ENCODE peak calls at places on chromosomes 7 and 10, in six cellular contexts. One of them, this sample, is unnamed.

GRCh38 chr7:86437951-86438450 is 205.7 kb upstream of the GRM3 start:
- DNase-seq in GM13977: no peak
- DNase-seq in WTC11: no peak
- DNase-seq in H1: no peak
- DNase-seq in hepatocyte: no peak
- DNase-seq in uterus: no peak
- DNase-seq in this sample: no peak

GRCh38 chr10:32985341-32985764 is 27.3 kb upstream of the ITGB1 start:
- DNase-seq in GM13977: no peak
- DNase-seq in WTC11: no peak
- DNase-seq in H1: no peak
- DNase-seq in hepatocyte: no peak
- DNase-seq in uterus: no peak
- DNase-seq in this sample: no peak

GRCh38 chr7:156667110-156667436 is 26.5 kb downstream of the RNF32 start:
- DNase-seq in GM13977: no peak
- DNase-seq in WTC11: no peak
- DNase-seq in H1: no peak
- DNase-seq in hepatocyte: no peak
- DNase-seq in uterus: no peak
- DNase-seq in this sample: no peak

GRCh38 chr7:98107313-98107691 is 640 bp downstream of the LMTK2 start:
- DNase-seq in GM13977: no peak
- DNase-seq in WTC11: peak; percentile 39
- DNase-seq in H1: no peak
- DNase-seq in hepatocyte: peak; percentile 50
- DNase-seq in uterus: no peak
- DNase-seq in this sample: peak; percentile 12

GRCh38 chr7:29274156-29275017 is 79.8 kb downstream of the CHN2 start:
- DNase-seq in GM13977: no peak
- DNase-seq in WTC11: no peak
- DNase-seq in H1: peak; percentile 36
- DNase-seq in hepatocyte: no peak
- DNase-seq in uterus: no peak
- DNase-seq in this sample: no peak

GRCh38 chr10:104880655-104881222 is 239.6 kb downstream of the SORCS3 start:
- DNase-seq in GM13977: no peak
- DNase-seq in WTC11: no peak
- DNase-seq in H1: no peak
- DNase-seq in hepatocyte: no peak
- DNase-seq in uterus: no peak
- DNase-seq in this sample: no peak

GRCh38 chr7:69598487-69599148 is 343 bp downstream of the AUTS2 start:
- DNase-seq in GM13977: peak; percentile 66
- DNase-seq in WTC11: peak; percentile 31
- DNase-seq in H1: no peak
- DNase-seq in hepatocyte: no peak
- DNase-seq in uterus: peak; percentile 48
- DNase-seq in this sample: no peak

GRCh38 chr10:114876169-114876568 is 54.6 kb downstream of the FHIP2A start:
- DNase-seq in GM13977: no peak
- DNase-seq in WTC11: no peak
- DNase-seq in H1: no peak
- DNase-seq in hepatocyte: no peak
- DNase-seq in uterus: no peak
- DNase-seq in this sample: no peak

GRCh38 chr7:50543776-50544442 is 21.3 kb downstream of the DDC start:
- DNase-seq in GM13977: no peak
- DNase-seq in WTC11: no peak
- DNase-seq in H1: no peak
- DNase-seq in hepatocyte: no peak
- DNase-seq in uterus: no peak
- DNase-seq in this sample: no peak
- TF ChIP-seq CTCF in GM13977: no peak
- TF ChIP-seq CTCF in WTC11: no peak
- TF ChIP-seq CTCF in H1: no peak
- TF ChIP-seq CTCF in hepatocyte: no peak
- TF ChIP-seq CTCF in uterus: no peak
- TF ChIP-seq CTCF in this sample: no peak

GRCh38 chr10:75586814-75587213 is 155.4 kb downstream of the LRMDA start:
- DNase-seq in GM13977: no peak
- DNase-seq in WTC11: no peak
- DNase-seq in H1: no peak
- DNase-seq in hepatocyte: no peak
- DNase-seq in uterus: no peak
- DNase-seq in this sample: no peak
- TF ChIP-seq CTCF in GM13977: no peak
- TF ChIP-seq CTCF in WTC11: no peak
- TF ChIP-seq CTCF in H1: no peak
- TF ChIP-seq CTCF in hepatocyte: no peak
- TF ChIP-seq CTCF in uterus: no peak
- TF ChIP-seq CTCF in this sample: no peak

DNA sequence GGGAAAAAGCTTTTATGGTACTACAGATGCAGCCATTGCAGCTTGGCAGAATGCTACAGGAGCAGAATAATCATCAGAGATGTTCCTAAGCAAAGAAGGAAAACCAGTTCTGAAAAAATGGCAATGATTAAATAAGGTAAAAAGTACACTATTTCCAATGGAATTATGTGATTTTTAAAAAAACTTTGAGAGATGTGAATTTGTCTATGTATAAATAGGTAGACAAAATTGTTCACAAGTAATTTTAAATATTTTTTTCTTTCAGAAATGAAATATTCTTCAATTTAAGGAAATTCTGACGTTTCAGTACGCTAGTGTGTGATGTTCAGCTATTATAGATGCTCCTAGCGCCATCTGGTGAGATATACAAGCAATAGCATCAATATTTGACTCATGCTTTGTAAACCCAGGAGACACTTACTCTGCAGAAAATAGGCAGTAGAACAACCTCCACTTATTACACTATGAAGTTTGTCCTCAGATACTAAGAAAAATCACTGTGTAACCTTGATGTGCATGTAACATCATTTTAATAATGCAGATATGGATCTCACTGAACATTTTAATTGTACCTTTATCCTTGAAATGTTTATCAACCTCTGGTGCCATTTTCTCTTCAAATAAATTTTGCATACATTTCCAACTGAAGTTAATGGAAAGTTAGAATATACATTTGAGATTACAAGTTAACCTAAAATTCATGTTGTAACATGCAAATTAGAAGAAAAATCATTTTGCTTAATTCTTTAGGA is 151.4 kb upstream of the FAM3C start:
- DNase-seq in GM13977: peak; percentile 42
- DNase-seq in WTC11: no peak
- DNase-seq in H1: no peak
- DNase-seq in hepatocyte: peak; percentile 83
- DNase-seq in uterus: no peak
- DNase-seq in this sample: no peak
- TF ChIP-seq CTCF in GM13977: peak; percentile 67
- TF ChIP-seq CTCF in WTC11: peak; percentile 39
- TF ChIP-seq CTCF in H1: no peak
- TF ChIP-seq CTCF in hepatocyte: peak; percentile 83
- TF ChIP-seq CTCF in uterus: peak; percentile 86
- TF ChIP-seq CTCF in this sample: peak; percentile 83

GRCh38 chr7:43460733-43461348 is 122.1 kb upstream of the STK17A start:
- DNase-seq in GM13977: no peak
- DNase-seq in WTC11: no peak
- DNase-seq in H1: peak; percentile 13
- DNase-seq in hepatocyte: no peak
- DNase-seq in uterus: no peak
- DNase-seq in this sample: no peak

GRCh38 chr7:43458330-43458729 is 124.6 kb upstream of the STK17A start:
- DNase-seq in GM13977: no peak
- DNase-seq in WTC11: no peak
- DNase-seq in H1: no peak
- DNase-seq in hepatocyte: no peak
- DNase-seq in uterus: no peak
- DNase-seq in this sample: no peak

GRCh38 chr7:43454936-43455518 is 127.9 kb upstream of the STK17A start:
- DNase-seq in GM13977: peak; percentile 65
- DNase-seq in WTC11: no peak
- DNase-seq in H1: no peak
- DNase-seq in hepatocyte: peak; percentile 52
- DNase-seq in uterus: no peak
- DNase-seq in this sample: no peak

GRCh38 chr7:43458746-43459337 is 124.1 kb upstream of the STK17A start:
- DNase-seq in GM13977: no peak
- DNase-seq in WTC11: no peak
- DNase-seq in H1: no peak
- DNase-seq in hepatocyte: no peak
- DNase-seq in uterus: no peak
- DNase-seq in this sample: no peak

GRCh38 chr7:43456200-43456599 is 126.7 kb upstream of the STK17A start:
- DNase-seq in GM13977: no peak
- DNase-seq in WTC11: peak; percentile 45
- DNase-seq in H1: no peak
- DNase-seq in hepatocyte: no peak
- DNase-seq in uterus: no peak
- DNase-seq in this sample: no peak
- TF ChIP-seq CTCF in GM13977: no peak
- TF ChIP-seq CTCF in WTC11: no peak
- TF ChIP-seq CTCF in H1: peak; percentile 45
- TF ChIP-seq CTCF in hepatocyte: peak; percentile 7
- TF ChIP-seq CTCF in uterus: no peak
- TF ChIP-seq CTCF in this sample: peak; percentile 1

GRCh38 chr10:70132098-70133029 is at the start of gene AIFM2:
- DNase-seq in GM13977: peak; percentile 86
- DNase-seq in WTC11: peak; percentile 81
- DNase-seq in H1: peak; percentile 85
- DNase-seq in hepatocyte: peak; percentile 94
- DNase-seq in uterus: peak; percentile 72
- DNase-seq in this sample: peak; percentile 73
- TF ChIP-seq CTCF in GM13977: no peak
- TF ChIP-seq CTCF in WTC11: no peak
- TF ChIP-seq CTCF in H1: no peak
- TF ChIP-seq CTCF in hepatocyte: peak; percentile 10
- TF ChIP-seq CTCF in uterus: peak; percentile 8
- TF ChIP-seq CTCF in this sample: no peak

DNA sequence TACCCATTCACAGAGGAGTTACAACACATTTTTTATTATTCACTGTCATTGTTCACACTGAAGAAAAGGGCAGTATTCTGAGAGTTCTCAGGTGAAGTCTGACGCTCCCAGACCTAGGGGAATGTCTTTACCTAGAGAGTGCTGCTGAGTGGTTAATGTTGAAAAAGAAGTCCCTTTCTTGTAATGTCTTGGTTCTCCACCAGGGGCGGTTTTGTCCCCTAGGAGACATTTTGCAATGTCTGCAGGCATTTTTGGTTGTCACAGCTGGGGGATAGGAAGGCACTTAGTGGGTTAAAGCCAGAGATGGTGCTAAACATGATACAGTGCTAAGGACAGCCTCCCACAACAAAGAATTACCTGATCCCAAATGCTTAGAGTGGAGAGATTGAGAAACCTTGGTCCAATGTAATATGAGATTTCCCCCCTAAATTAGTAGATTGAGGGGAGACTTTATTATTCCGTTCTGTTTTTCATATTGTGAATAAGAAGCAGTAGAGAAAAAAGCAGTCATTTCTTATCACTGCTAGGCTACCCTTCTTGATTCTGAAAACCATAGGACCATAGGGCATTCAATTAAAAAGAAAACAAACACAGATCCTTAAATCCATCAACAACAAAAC is 13.1 kb downstream of the UMAD1 start:
- DNase-seq in GM13977: no peak
- DNase-seq in WTC11: peak; percentile 69
- DNase-seq in H1: peak; percentile 85
- DNase-seq in hepatocyte: peak; percentile 16
- DNase-seq in uterus: no peak
- DNase-seq in this sample: peak; percentile 30
- TF ChIP-seq CTCF in GM13977: peak; percentile 40
- TF ChIP-seq CTCF in WTC11: peak; percentile 80
- TF ChIP-seq CTCF in H1: no peak
- TF ChIP-seq CTCF in hepatocyte: peak; percentile 24
- TF ChIP-seq CTCF in uterus: no peak
- TF ChIP-seq CTCF in this sample: peak; percentile 68